ENCODE peak calls at places on chromosomes 7 and 10, in seven cellular contexts. L is neuronal stem cell, D is IMR-90, J is mesendoderm, C is H9, N is H1, X is mesenchymal stem cell. H is an unnamed sample.

GRCh38 chr7:46179211-46179610 is 258.1 kb upstream of the IGFBP3 start:
- DNase-seq in L (no peak), D (no peak), J (no peak), C (no peak), N (no peak), X (peak), H (no peak)

GRCh38 chr10:3339121-3339520 is 166.5 kb upstream of the PITRM1 start:
- DNase-seq in L (no peak), D (no peak), J (no peak), C (no peak), N (no peak), X (no peak), H (no peak)

GRCh38 chr10:124461642-124462347 is at the start of gene LHPP:
- DNase-seq in L (peak), D (peak), J (peak), C (peak), N (no peak), X (peak), H (peak)

GRCh38 chr10:50988792-50989191 is 85.5 kb upstream of the PRKG1 start:
- DNase-seq in L (no peak), D (peak), J (peak), C (no peak), N (no peak), X (peak), H (no peak)

GRCh38 chr7:80767655-80768054 is 129.2 kb downstream of the CD36 start:
- DNase-seq in L (no peak), D (no peak), J (no peak), C (no peak), N (no peak), X (no peak), H (no peak)

GRCh38 chr10:78757542-78757941 is 311.2 kb upstream of the ZMIZ1 start:
- DNase-seq in L (no peak), D (peak), J (peak), C (no peak), N (no peak), X (peak), H (no peak)

GRCh38 chr7:23210502-23210901 is 28.7 kb downstream of the NUP42 start:
- DNase-seq in L (no peak), D (no peak), J (no peak), C (no peak), N (no peak), X (no peak), H (no peak)

GRCh38 chr10:29980084-29980483 is 79.3 kb downstream of the JCAD start:
- DNase-seq in L (no peak), D (no peak), J (no peak), C (no peak), N (no peak), X (no peak), H (no peak)

GRCh38 chr10:14593806-14594205 is 180.9 kb downstream of the FAM107B start:
- DNase-seq in L (no peak), D (no peak), J (no peak), C (no peak), N (no peak), X (no peak), H (no peak)

GRCh38 chr7:129643545-129644170 is 32.1 kb downstream of the NRF1 start:
- DNase-seq in L (no peak), D (no peak), J (no peak), C (no peak), N (no peak), X (no peak), H (no peak)

GRCh38 chr10:72065439-72066025 is 22.8 kb downstream of the SPOCK2 start:
- DNase-seq in L (no peak), D (peak), J (no peak), C (no peak), N (no peak), X (no peak), H (no peak)

GRCh38 chr7:157079116-157079515 is 59.6 kb upstream of the UBE3C start:
- DNase-seq in L (no peak), D (no peak), J (no peak), C (no peak), N (no peak), X (no peak), H (no peak)

GRCh38 chr7:134520130-134520529 is 7.2 kb upstream of the AKR1B10 start:
- DNase-seq in L (no peak), D (peak), J (no peak), C (no peak), N (no peak), X (no peak), H (no peak)

GRCh38 chr7:45653209-45653907 is 79.2 kb downstream of the ADCY1 start:
- DNase-seq in L (no peak), D (no peak), J (no peak), C (no peak), N (no peak), X (no peak), H (no peak)

GRCh38 chr7:110962374-110962773 is 128.6 kb upstream of the LRRN3 start:
- DNase-seq in L (no peak), D (no peak), J (no peak), C (no peak), N (no peak), X (no peak), H (no peak)

GRCh38 chr10:107952649-107953589 is 788.4 kb upstream of the SORCS1 start:
- DNase-seq in L (no peak), D (no peak), J (peak), C (no peak), N (no peak), X (no peak), H (no peak)

GRCh38 chr10:126331101-126331500 is 57.2 kb downstream of the ADAM12 start:
- DNase-seq in L (no peak), D (peak), J (no peak), C (no peak), N (no peak), X (peak), H (peak)

DNA sequence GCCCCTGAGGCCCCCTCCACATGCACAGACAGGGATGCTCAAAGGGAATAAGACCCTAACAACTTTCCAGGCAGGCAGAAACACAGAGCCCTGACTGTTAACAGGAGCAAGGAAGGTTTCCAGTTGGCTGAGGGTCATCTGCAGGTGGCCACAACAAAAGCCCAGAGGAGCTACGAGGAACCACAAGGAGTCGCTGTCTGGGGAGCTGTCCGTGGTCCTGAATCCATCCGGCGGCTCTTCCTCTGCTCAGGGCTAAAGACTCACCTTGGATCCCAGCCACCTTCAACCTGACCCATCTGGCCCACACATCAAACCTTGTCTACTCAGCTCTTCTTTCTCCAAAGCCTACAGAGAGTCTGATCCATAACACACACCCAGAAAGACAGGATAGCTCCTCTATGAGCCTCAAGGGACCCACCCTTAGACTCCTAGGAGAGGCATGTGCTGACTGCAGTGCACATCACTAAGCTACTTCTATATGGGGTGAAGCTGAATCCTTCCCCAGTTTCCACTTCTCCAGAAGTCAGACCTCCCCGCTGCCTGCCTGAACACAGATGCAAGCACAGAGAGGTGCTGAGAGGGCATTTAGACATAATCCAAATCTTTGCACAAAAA is 104.0 kb downstream of the SLIT1 start:
- DNase-seq in L (peak), D (peak), J (peak), C (peak), N (peak), X (peak), H (peak)
- H2AK5ac ChIP-seq in L (no peak), D (no peak), J (no peak), C (no peak), N (no peak), X (no peak), H (no peak)

GRCh38 chr7:143455494-143455893 is 12.2 kb downstream of the TAS2R60 start:
- DNase-seq in L (no peak), D (no peak), J (no peak), C (no peak), N (no peak), X (no peak), H (no peak)

GRCh38 chr7:143448429-143448828 is 5.2 kb downstream of the TAS2R60 start:
- DNase-seq in L (no peak), D (no peak), J (no peak), C (no peak), N (no peak), X (no peak), H (no peak)

GRCh38 chr7:143449793-143450192 is 6.5 kb downstream of the TAS2R60 start:
- DNase-seq in L (no peak), D (no peak), J (no peak), C (no peak), N (no peak), X (no peak), H (no peak)

GRCh38 chr7:143454091-143454729 is 11.0 kb downstream of the TAS2R60 start:
- DNase-seq in L (no peak), D (no peak), J (no peak), C (no peak), N (no peak), X (no peak), H (no peak)

DNA sequence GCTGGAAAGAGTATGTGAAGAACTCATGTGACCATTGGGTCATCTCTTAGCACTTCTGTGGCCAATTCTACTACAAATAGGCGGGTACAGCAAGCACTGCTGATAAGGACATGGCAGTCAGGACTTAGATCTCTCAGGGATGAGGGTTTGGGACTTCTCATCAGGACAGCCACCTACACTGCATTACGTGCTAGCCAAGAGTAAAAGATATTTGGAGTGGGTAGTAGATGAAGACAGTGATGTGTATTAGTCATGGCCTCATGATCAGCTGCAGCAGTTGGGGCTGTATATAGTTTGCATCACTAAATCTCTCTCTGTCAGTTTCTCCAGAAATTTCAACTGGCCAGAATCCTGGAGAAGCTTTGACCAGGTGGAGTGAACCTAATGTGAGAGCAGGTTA is 9.2 kb downstream of the TAS2R60 start:
- DNase-seq in L (no peak), D (peak), J (no peak), C (no peak), N (no peak), X (no peak), H (peak)
- H2AK5ac ChIP-seq in L (no peak), D (no peak), J (no peak), C (no peak), N (no peak), X (no peak), H (no peak)

GRCh38 chr7:54342458-54342857 is 199.7 kb upstream of the VSTM2A start:
- DNase-seq in L (no peak), D (no peak), J (no peak), C (no peak), N (no peak), X (no peak), H (no peak)
- H2AK5ac ChIP-seq in L (no peak), D (no peak), J (no peak), C (no peak), N (no peak), X (no peak), H (no peak)

GRCh38 chr7:100271716-100272537 is 35.6 kb upstream of the SPDYE3 start:
- DNase-seq in L (peak), D (peak), J (peak), C (peak), N (peak), X (peak), H (peak)
- H2AK5ac ChIP-seq in L (no peak), D (no peak), J (no peak), C (no peak), N (no peak), X (no peak), H (no peak)